ENCODE peak calls at places on chromosomes 13 and 19, in six cellular contexts. V, Q, P, B, F and X are unnamed samples.

GRCh38 chr13:23966691-23967615 is 69.7 kb upstream of the C1QTNF9B start:
- DNase-seq in V (no peak), Q (no peak), P (peak; percentile 15), B (no peak), F (peak; percentile 58), X (no peak)

GRCh38 chr13:111490611-111491010 is 170.2 kb downstream of the TEX29 start:
- DNase-seq in V (no peak), Q (no peak), P (no peak), B (no peak), F (no peak), X (no peak)

GRCh38 chr19:35555301-35556005 is 8.0 kb downstream of the ATP4A start:
- DNase-seq in V (no peak), Q (peak; percentile 74), P (peak; percentile 35), B (peak; percentile 21), F (peak; percentile 24), X (peak; percentile 75)

GRCh38 chr13:41159174-41159573 is 26.6 kb upstream of the KBTBD6 start:
- DNase-seq in V (no peak), Q (no peak), P (no peak), B (no peak), F (no peak), X (no peak)

GRCh38 chr19:15297416-15298224 is 34.7 kb downstream of the BRD4 start:
- DNase-seq in V (no peak), Q (no peak), P (peak; percentile 83), B (no peak), F (peak; percentile 69), X (peak; percentile 90)

GRCh38 chr13:70894258-70894657 is 786.0 kb upstream of the KLHL1 start:
- DNase-seq in V (no peak), Q (no peak), P (no peak), B (no peak), F (no peak), X (peak; percentile 8)

GRCh38 chr13:25114220-25114619 is 18.3 kb downstream of the PABPC3 start:
- DNase-seq in V (peak; percentile 77), Q (peak; percentile 87), P (peak; percentile 69), B (peak; percentile 66), F (peak; percentile 64), X (peak; percentile 90)

GRCh38 chr13:97502192-97502591 is 68.2 kb downstream of the RAP2A start:
- DNase-seq in V (no peak), Q (no peak), P (peak; percentile 11), B (no peak), F (peak; percentile 14), X (no peak)

DNA sequence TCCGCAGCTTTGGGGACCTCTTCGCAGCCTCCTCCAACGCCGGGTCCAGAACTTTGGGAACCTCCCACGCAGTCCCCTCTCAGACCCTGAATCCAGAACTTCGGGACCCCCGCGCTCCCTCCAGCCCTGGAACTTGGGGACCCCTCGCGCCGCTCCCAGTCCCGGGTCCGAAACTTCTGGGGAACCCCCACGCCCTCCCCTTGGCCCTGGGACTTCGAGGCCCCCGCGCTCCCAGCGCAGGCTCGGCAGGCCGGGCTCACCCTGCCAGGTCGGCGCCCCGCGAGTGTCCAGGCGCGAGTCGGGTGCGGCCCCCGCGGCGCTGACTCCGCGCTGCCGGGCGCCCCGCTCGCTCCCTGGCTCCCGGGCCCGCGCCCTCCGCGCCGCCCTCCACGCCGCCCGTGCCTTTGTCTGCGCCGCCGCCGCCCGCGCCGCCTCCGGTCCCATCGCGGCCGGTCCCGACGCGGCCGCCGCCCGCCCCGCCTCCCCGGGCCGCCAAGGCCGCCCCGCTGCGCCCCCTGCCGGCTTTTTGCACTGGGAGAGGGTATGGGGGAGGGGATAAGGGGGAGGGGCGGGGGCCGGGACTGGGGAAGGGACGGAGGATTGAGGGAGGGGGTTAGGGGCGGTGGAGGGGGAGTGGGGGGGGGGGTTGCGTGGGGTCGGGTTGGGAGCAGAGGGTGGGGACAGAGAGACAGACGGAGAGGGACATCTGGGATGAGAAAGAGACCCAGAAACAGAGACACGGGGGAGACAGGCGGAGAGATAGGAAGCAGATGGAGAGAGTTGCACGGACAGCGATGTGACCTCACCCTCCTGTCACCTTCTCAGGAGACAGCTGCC is at the start of gene HOMER3:
- DNase-seq in V (no peak), Q (peak; percentile 54), P (peak; percentile 39), B (peak; percentile 81), F (peak; percentile 58), X (peak; percentile 53)
- H3K4ac ChIP-seq in V (no peak within 1 kb of the TSS), Q (no peak within 1 kb of the TSS), P (peak within 1 kb of the TSS; percentile 94), B (peak within 1 kb of the TSS; percentile 86), F (peak within 1 kb of the TSS; percentile 99), X (peak within 1 kb of the TSS; percentile 96)

DNA sequence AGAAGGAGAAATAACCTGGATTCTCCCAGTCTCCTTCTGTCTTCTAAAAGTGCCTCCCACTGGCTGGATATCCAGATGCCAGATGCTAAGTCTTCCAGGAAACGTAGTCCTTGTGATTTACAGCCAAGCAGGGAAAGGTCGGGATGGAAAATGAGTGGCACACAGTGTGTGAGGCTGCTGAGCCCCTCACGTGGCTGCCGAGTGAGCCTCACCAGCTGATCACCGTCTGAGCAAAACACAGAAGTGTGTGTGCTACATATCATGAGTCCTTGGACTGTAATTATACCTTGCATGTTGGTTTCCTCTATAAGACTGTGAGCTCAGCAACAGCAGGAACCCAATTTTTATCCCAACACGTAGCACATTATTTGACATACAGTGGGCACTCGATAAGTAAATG is 15.1 kb downstream of the LHFPL6 start:
- DNase-seq in V (no peak), Q (no peak), P (no peak), B (no peak), F (peak; percentile 43), X (no peak)
- H3K9ac ChIP-seq in V (no peak overlapping the region), Q (no peak overlapping the region), P (no peak overlapping the region), B (no peak overlapping the region), F (no peak overlapping the region), X (no peak overlapping the region)

GRCh38 chr19:48608798-48609263 is 2.3 kb downstream of the SPACA4 start:
- DNase-seq in V (no peak), Q (peak; percentile 81), P (no peak), B (no peak), F (no peak), X (peak; percentile 68)
- H2BK15ac ChIP-seq in V (peak overlapping the region; percentile 90), Q (no peak overlapping the region), P (no peak overlapping the region), B (no peak overlapping the region), F (peak overlapping the region; percentile 3), X (no peak overlapping the region)

GRCh38 chr19:40271706-40272105 is 13.4 kb downstream of the AKT2 start:
- DNase-seq in V (no peak), Q (no peak), P (no peak), B (no peak), F (no peak), X (no peak)

GRCh38 chr19:40272261-40272660 is 12.9 kb downstream of the AKT2 start:
- DNase-seq in V (no peak), Q (no peak), P (no peak), B (no peak), F (no peak), X (no peak)

GRCh38 chr19:40270362-40271089 is 14.6 kb downstream of the AKT2 start:
- DNase-seq in V (no peak), Q (peak; percentile 62), P (no peak), B (no peak), F (no peak), X (peak; percentile 41)

GRCh38 chr19:40274585-40275544 is 10.3 kb downstream of the AKT2 start:
- DNase-seq in V (no peak), Q (no peak), P (no peak), B (no peak), F (no peak), X (no peak)

DNA sequence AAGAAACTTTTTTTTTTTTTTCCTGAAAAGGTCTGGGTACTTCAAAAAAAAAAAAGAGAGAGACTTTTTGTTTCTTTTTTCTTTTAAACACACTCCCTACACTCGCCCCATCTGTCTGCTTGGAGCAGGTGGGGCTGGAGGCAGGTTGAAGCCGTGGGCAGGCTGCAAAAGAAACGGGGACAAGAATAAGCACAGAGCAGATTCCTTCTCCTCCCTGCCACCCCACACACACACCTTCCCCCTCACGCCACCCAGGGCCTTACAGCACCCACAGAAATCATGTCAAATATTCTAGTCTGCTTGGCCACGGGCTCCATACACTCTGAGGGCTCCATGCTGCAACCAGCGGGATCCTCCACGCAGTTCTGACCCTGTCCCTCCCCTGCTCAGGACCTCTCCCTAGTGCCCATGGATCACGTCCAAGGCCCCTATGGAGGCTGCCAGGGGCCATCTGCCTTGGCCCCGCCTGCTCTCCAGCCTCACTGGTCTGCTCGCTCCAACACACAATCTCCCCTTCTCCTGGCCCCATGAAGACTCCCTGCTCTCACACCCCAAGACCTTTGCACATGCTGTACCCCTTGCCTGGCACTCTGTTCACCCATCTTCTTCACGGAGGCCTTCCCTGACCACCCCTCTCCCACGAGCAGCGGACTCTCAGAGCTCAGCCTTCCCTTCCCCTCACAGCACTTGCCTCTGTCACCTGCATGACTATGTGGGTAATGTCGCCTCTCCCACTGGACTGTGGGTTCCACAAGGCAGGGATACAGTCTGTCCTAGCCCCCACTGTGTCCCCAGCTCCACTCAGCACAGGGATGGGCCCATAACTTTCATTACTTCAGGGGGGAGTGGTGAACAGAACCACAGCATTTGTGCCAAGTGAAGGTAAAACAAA is 11.4 kb downstream of the AKT2 start:
- DNase-seq in V (no peak), Q (no peak), P (no peak), B (no peak), F (no peak), X (no peak)
- H3K4ac ChIP-seq in V (no peak overlapping the region), Q (no peak overlapping the region), P (no peak overlapping the region), B (no peak overlapping the region), F (no peak overlapping the region), X (no peak overlapping the region)

DNA sequence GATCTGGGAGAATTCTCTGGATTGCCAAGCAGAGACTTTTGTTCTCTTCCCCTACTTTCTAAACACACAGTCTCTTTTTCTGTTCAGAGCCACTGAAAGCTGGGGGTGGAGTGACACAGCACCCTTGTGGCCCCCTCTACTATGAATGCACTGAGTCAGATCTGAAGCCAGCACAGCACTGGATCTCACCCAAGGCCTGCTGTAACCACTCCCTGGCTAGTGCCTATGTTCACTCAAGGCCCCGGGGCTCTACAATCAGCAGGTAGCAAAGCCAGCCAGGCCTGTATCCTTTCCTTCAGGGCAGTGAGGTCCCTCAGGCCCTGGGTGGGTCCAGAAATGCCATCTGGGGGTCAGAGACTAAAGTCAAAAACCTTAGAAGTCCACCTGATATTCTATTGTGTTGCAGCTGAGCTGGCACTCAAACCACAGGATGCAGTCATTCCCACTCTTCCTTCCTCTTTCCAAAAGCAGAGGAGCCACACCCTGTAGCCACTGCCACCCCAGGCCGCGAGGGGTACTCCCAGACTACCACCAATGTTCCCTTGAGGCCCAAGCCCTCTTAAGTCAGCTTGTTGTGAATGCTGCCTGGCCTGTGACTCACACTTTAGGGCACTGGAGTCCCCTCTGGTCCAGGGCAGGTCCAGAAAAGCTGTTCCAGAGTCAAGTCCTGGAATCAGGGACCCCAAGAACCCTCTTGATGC is 110.1 kb upstream of the RXFP2 start:
- DNase-seq in V (no peak), Q (no peak), P (peak; percentile 40), B (no peak), F (no peak), X (no peak)
- H3K9ac ChIP-seq in V (no peak overlapping the region), Q (no peak overlapping the region), P (no peak overlapping the region), B (peak overlapping the region; percentile 30), F (peak overlapping the region; percentile 51), X (no peak overlapping the region)

DNA sequence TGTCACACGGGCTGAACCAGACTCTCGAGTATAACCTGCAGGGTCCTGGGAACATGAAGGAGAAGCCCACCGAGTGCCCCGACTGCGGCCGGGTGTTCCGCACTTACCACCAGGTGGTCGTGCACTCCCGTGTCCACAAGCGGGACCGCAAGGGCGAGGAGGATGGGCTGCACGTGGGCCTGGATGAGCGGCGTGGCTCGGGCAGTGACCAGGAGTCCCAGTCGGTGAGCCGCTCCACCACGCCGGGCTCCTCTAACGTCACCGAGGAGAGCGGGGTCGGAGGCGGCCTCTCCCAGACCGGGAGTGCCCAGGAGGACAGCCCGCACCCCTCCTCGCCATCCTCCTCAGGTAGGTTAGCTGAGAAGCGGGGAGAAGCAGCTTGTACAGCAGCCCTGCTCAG is 73.2 kb downstream of the ZNF536 start:
- DNase-seq in V (no peak), Q (no peak), P (no peak), B (no peak), F (no peak), X (no peak)
- H2BK15ac ChIP-seq in V (no peak overlapping the region), Q (no peak overlapping the region), P (no peak overlapping the region), B (peak overlapping the region; percentile 62), F (no peak overlapping the region), X (no peak overlapping the region)